ENCODE peak calls at places on chromosomes 3 and 15, in five cellular contexts. E is stimulated activated CD4-positive, alpha-beta T cell treated with anti-CD3 and anti-CD28 coated beads, Interleukin-4, amount 100 ng/mL, for 48 hours; B is neural progenitor cell; D is ureter; X is activated T-helper 1 cell treated with Interleukin-2 at 50 U/mL for 16 hours. T is an unnamed sample.

GRCh38 chr3:51962854-51963530 is 4.3 kb downstream of the PCBP4 start:
- DNase-seq in E (no peak), D (no peak), X (no peak), B (no peak), T (no peak)

GRCh38 chr3:30810617-30811016 is 83.8 kb downstream of the GADL1 start:
- DNase-seq in B (no peak), E (no peak), X (no peak), D (no peak), T (no peak)

GRCh38 chr3:69204315-69204957 is 82.0 kb upstream of the LMOD3 start:
- DNase-seq in X (no peak), D (no peak), B (no peak), E (peak; percentile 54), T (no peak)

GRCh38 chr3:192883512-192883911 is 34.1 kb downstream of the MB21D2 start:
- DNase-seq in X (no peak), E (no peak), B (no peak), D (no peak), T (no peak)

GRCh38 chr15:55289011-55289572 is 521 bp downstream of the RAB27A start:
- DNase-seq in X (peak; percentile 7), D (no peak), E (no peak), B (peak; percentile 34), T (peak; percentile 10)

GRCh38 chr3:38028621-38029361 is 651 bp downstream of the PLCD1 start:
- DNase-seq in D (no peak), B (peak; percentile 78), E (no peak), X (no peak), T (no peak)

GRCh38 chr3:29493109-29493508 is 212.2 kb downstream of the RBMS3 start:
- DNase-seq in E (no peak), B (no peak), X (no peak), D (no peak), T (no peak)

GRCh38 chr3:108006077-108006675 is 84.7 kb downstream of the CD47 start:
- DNase-seq in E (no peak), X (no peak), B (no peak), D (no peak), T (no peak)

GRCh38 chr3:197353001-197353866 is 54.8 kb upstream of the DLG1 start:
- DNase-seq in E (no peak), D (no peak), X (no peak), B (no peak), T (no peak)

GRCh38 chr3:155296413-155296812 is 2.9 kb upstream of the STRIT1 start:
- DNase-seq in X (no peak), D (no peak), E (no peak), B (no peak), T (no peak)